ENCODE peak calls at places on chromosomes 3 and 15, in six cellular contexts. H, K, T, L, S and U are unnamed samples.

GRCh38 chr3:144643778-144644191 is 672.2 kb downstream of the DIPK2A start:
- DNase-seq in S (no peak), K (no peak), T (no peak), L (peak), H (peak), U (no peak)

GRCh38 chr3:64668582-64669510 is 19.0 kb downstream of the ADAMTS9 start:
- DNase-seq in K (no peak), H (no peak), T (no peak), L (no peak), S (no peak), U (no peak)

GRCh38 chr3:177960722-177961121 is 575.5 kb upstream of the KCNMB2 start:
- DNase-seq in L (no peak), K (no peak), S (no peak), T (no peak), H (no peak), U (no peak)

GRCh38 chr15:66653852-66654251 is 48.2 kb upstream of the SMAD6 start:
- DNase-seq in T (no peak), L (no peak), H (no peak), K (no peak), S (no peak), U (no peak)

GRCh38 chr3:174270841-174271240 is 588.3 kb upstream of the NAALADL2 start:
- DNase-seq in S (no peak), L (peak), H (no peak), T (no peak), K (no peak), U (no peak)

GRCh38 chr3:126197854-126198584 is 17.6 kb upstream of the ALDH1L1 start:
- DNase-seq in T (no peak), S (peak), L (peak), K (peak), H (peak), U (no peak)

GRCh38 chr15:40266828-40267304 is 16.0 kb downstream of the ANKRD63 start:
- DNase-seq in S (peak), H (no peak), K (no peak), L (peak), T (no peak), U (no peak)

GRCh38 chr3:48568476-48568875 is 4.9 kb upstream of the UCN2 start:
- DNase-seq in K (no peak), H (no peak), T (no peak), S (no peak), L (no peak), U (no peak)

GRCh38 chr3:62723636-62724217 is 151.5 kb downstream of the CADPS start:
- DNase-seq in L (no peak), K (no peak), T (no peak), H (no peak), S (no peak), U (no peak)

GRCh38 chr3:171261487-171261886 is 198.7 kb downstream of the TNIK start:
- DNase-seq in T (no peak), L (no peak), H (no peak), S (peak), K (no peak), U (no peak)

GRCh38 chr3:17432237-17432636 is 310.2 kb downstream of the TBC1D5 start:
- DNase-seq in H (no peak), S (no peak), T (no peak), L (peak), K (no peak), U (no peak)

GRCh38 chr3:65412591-65412990 is 626.1 kb downstream of the MAGI1 start:
- DNase-seq in L (no peak), H (peak), T (no peak), K (peak), S (peak), U (no peak)

GRCh38 chr3:9976736-9977709 is 9.6 kb downstream of the EMC3 start:
- DNase-seq in K (no peak), T (no peak), S (peak), H (peak), L (peak), U (no peak)

GRCh38 chr3:16174389-16174788 is at the start of gene GALNT15:
- DNase-seq in H (peak), T (peak), K (no peak), L (peak), S (peak), U (no peak)

GRCh38 chr3:13530241-13531009 is 18.5 kb upstream of the FBLN2 start:
- DNase-seq in T (no peak), H (no peak), S (no peak), K (no peak), L (no peak), U (no peak)

GRCh38 chr3:139718415-139718814 is 40.6 kb upstream of the NMNAT3 start:
- DNase-seq in H (peak), K (no peak), L (peak), S (peak), T (no peak), U (no peak)

GRCh38 chr3:47370887-47371697 is 9.7 kb upstream of the PTPN23 start:
- DNase-seq in S (no peak), H (no peak), T (no peak), K (no peak), L (peak), U (peak)

GRCh38 chr15:38702178-38702912 is 137.7 kb upstream of the RASGRP1 start:
- DNase-seq in S (peak), K (peak), T (no peak), L (no peak), H (no peak), U (no peak)

GRCh38 chr3:156920399-156920798 is 94.2 kb downstream of the LEKR1 start:
- DNase-seq in L (no peak), S (no peak), H (no peak), K (no peak), T (no peak), U (no peak)

GRCh38 chr3:178087376-178087775 is 448.9 kb upstream of the KCNMB2 start:
- DNase-seq in S (no peak), K (no peak), L (no peak), H (no peak), T (no peak), U (no peak)

GRCh38 chr15:73345658-73346057 is 23.1 kb downstream of the HCN4 start:
- DNase-seq in T (no peak), L (no peak), S (no peak), K (peak), H (no peak), U (no peak)

GRCh38 chr3:175258763-175259162 is 399.6 kb downstream of the NAALADL2 start:
- DNase-seq in L (peak), H (no peak), S (peak), T (no peak), K (no peak), U (no peak)

GRCh38 chr15:55685292-55685691 is 57.7 kb downstream of the PRTG start:
- DNase-seq in K (no peak), S (no peak), T (no peak), H (no peak), L (peak), U (no peak)

GRCh38 chr3:73401058-73401457 is 223.7 kb downstream of the PDZRN3 start:
- DNase-seq in T (no peak), H (no peak), K (no peak), L (peak), S (no peak), U (no peak)